ENCODE peak calls at places on chromosomes 12 and 14, in ten cellular contexts. One of them, this sample, is unnamed. For H3K4me1, the result is how much of the 10 kb centered on the place peaks cover.

GRCh38 chr14:67749341-67750110 is 47.8 kb downstream of the RDH12 start:
- DNase-seq in endothelial cell of umbilical vein: no peak
- DNase-seq in SK-N-SH: no peak
- DNase-seq in Panc1: no peak
- DNase-seq in HCT116: no peak
- DNase-seq in K562: no peak
- DNase-seq in HepG2: no peak
- DNase-seq in suprapubic skin: no peak
- DNase-seq in upper lobe of left lung: no peak
- DNase-seq in transverse colon: no peak
- DNase-seq in this sample: no peak

GRCh38 chr12:49223590-49224369 is 34.9 kb upstream of the TUBA1A start:
- DNase-seq in HepG2: no peak
- DNase-seq in HCT116: no peak
- DNase-seq in upper lobe of left lung: no peak
- DNase-seq in suprapubic skin: peak
- DNase-seq in K562: no peak
- DNase-seq in SK-N-SH: peak
- DNase-seq in Panc1: no peak
- DNase-seq in endothelial cell of umbilical vein: no peak
- DNase-seq in transverse colon: no peak
- DNase-seq in this sample: no peak

GRCh38 chr12:25581067-25581466 is 28.0 kb upstream of the LMNTD1 start:
- DNase-seq in upper lobe of left lung: no peak
- DNase-seq in Panc1: no peak
- DNase-seq in suprapubic skin: no peak
- DNase-seq in transverse colon: no peak
- DNase-seq in SK-N-SH: no peak
- DNase-seq in HepG2: no peak
- DNase-seq in HCT116: no peak
- DNase-seq in endothelial cell of umbilical vein: no peak
- DNase-seq in K562: no peak
- DNase-seq in this sample: no peak

GRCh38 chr12:114668905-114669304 is 15.1 kb downstream of the TBX3 start:
- DNase-seq in Panc1: no peak
- DNase-seq in upper lobe of left lung: no peak
- DNase-seq in HCT116: no peak
- DNase-seq in transverse colon: no peak
- DNase-seq in endothelial cell of umbilical vein: no peak
- DNase-seq in K562: no peak
- DNase-seq in HepG2: peak
- DNase-seq in suprapubic skin: no peak
- DNase-seq in SK-N-SH: peak
- DNase-seq in this sample: no peak

GRCh38 chr14:31420013-31420318 is 384 bp downstream of the HEATR5A start:
- DNase-seq in transverse colon: peak
- DNase-seq in suprapubic skin: no peak
- DNase-seq in Panc1: no peak
- DNase-seq in upper lobe of left lung: peak
- DNase-seq in SK-N-SH: peak
- DNase-seq in HepG2: peak
- DNase-seq in HCT116: no peak
- DNase-seq in endothelial cell of umbilical vein: no peak
- DNase-seq in K562: peak
- DNase-seq in this sample: peak

GRCh38 chr12:116382456-116382902 is 105.0 kb upstream of the MED13L start:
- DNase-seq in HCT116: no peak
- DNase-seq in endothelial cell of umbilical vein: peak
- DNase-seq in transverse colon: no peak
- DNase-seq in upper lobe of left lung: no peak
- DNase-seq in SK-N-SH: no peak
- DNase-seq in Panc1: no peak
- DNase-seq in HepG2: no peak
- DNase-seq in K562: no peak
- DNase-seq in suprapubic skin: no peak
- DNase-seq in this sample: no peak

GRCh38 chr12:80935076-80935475 is 2.7 kb downstream of the LIN7A start:
- DNase-seq in SK-N-SH: no peak
- DNase-seq in upper lobe of left lung: no peak
- DNase-seq in HCT116: no peak
- DNase-seq in transverse colon: no peak
- DNase-seq in Panc1: no peak
- DNase-seq in K562: no peak
- DNase-seq in HepG2: no peak
- DNase-seq in suprapubic skin: no peak
- DNase-seq in endothelial cell of umbilical vein: no peak
- DNase-seq in this sample: no peak

GRCh38 chr14:67569011-67569650 is 30.9 kb downstream of the PIGH start:
- DNase-seq in endothelial cell of umbilical vein: no peak
- DNase-seq in HepG2: no peak
- DNase-seq in SK-N-SH: no peak
- DNase-seq in K562: no peak
- DNase-seq in Panc1: no peak
- DNase-seq in upper lobe of left lung: no peak
- DNase-seq in suprapubic skin: peak
- DNase-seq in transverse colon: no peak
- DNase-seq in HCT116: no peak
- DNase-seq in this sample: no peak

GRCh38 chr14:77124345-77125274 is 17.0 kb downstream of the ZDHHC22 start:
- DNase-seq in HepG2: no peak
- DNase-seq in SK-N-SH: peak
- DNase-seq in transverse colon: peak
- DNase-seq in upper lobe of left lung: peak
- DNase-seq in endothelial cell of umbilical vein: peak
- DNase-seq in HCT116: no peak
- DNase-seq in K562: peak
- DNase-seq in Panc1: no peak
- DNase-seq in suprapubic skin: no peak
- DNase-seq in this sample: peak

GRCh38 chr12:115973066-115973465 is 304.4 kb downstream of the MED13L start:
- DNase-seq in SK-N-SH: no peak
- DNase-seq in K562: no peak
- DNase-seq in HCT116: no peak
- DNase-seq in endothelial cell of umbilical vein: peak
- DNase-seq in transverse colon: no peak
- DNase-seq in suprapubic skin: no peak
- DNase-seq in HepG2: no peak
- DNase-seq in Panc1: no peak
- DNase-seq in upper lobe of left lung: no peak
- DNase-seq in this sample: no peak

GRCh38 chr14:78983126-78983525 is 813.0 kb downstream of the NRXN3 start:
- DNase-seq in endothelial cell of umbilical vein: no peak
- DNase-seq in transverse colon: no peak
- DNase-seq in suprapubic skin: no peak
- DNase-seq in K562: no peak
- DNase-seq in HCT116: no peak
- DNase-seq in Panc1: no peak
- DNase-seq in HepG2: no peak
- DNase-seq in upper lobe of left lung: no peak
- DNase-seq in SK-N-SH: no peak
- DNase-seq in this sample: no peak

DNA sequence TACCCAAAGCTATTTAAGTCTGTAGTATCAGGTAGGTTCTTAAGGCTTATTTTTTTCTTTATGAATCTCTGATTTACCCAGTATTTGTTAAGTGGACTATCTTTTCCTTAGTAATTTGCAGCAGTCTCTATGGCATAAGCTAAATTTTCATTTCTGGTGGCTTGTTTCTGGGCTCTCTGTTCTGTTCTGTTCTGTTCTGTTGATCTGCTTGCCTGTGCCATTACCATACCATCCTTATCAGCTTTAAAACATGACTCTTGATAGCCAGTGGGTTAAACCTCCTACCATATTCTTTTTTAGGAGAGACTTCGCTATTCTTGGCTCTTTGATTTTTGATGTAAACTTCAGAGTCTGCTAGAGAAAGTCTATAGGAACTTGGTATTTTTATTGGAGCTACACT is 46.8 kb downstream of the PCNX1 start:
- DNase-seq in K562: no peak
- DNase-seq in HCT116: no peak
- DNase-seq in HepG2: no peak
- DNase-seq in Panc1: no peak
- DNase-seq in suprapubic skin: no peak
- DNase-seq in SK-N-SH: no peak
- DNase-seq in upper lobe of left lung: no peak
- DNase-seq in endothelial cell of umbilical vein: no peak
- DNase-seq in transverse colon: no peak
- DNase-seq in this sample: no peak
- H3K4me1 ChIP-seq in K562: under half
- H3K4me1 ChIP-seq in HCT116: under half
- H3K4me1 ChIP-seq in HepG2: under half
- H3K4me1 ChIP-seq in Panc1: under half
- H3K4me1 ChIP-seq in suprapubic skin: under half
- H3K4me1 ChIP-seq in SK-N-SH: under half
- H3K4me1 ChIP-seq in upper lobe of left lung: under half
- H3K4me1 ChIP-seq in endothelial cell of umbilical vein: under half
- H3K4me1 ChIP-seq in transverse colon: under half
- H3K4me1 ChIP-seq in this sample: under half

GRCh38 chr14:80992580-80992979 is 37.2 kb downstream of the TSHR start:
- DNase-seq in K562: no peak
- DNase-seq in HCT116: no peak
- DNase-seq in upper lobe of left lung: no peak
- DNase-seq in transverse colon: no peak
- DNase-seq in endothelial cell of umbilical vein: no peak
- DNase-seq in HepG2: no peak
- DNase-seq in Panc1: no peak
- DNase-seq in SK-N-SH: no peak
- DNase-seq in suprapubic skin: no peak
- DNase-seq in this sample: no peak

GRCh38 chr14:81001447-81001846 is 46.0 kb downstream of the TSHR start:
- DNase-seq in HepG2: no peak
- DNase-seq in HCT116: no peak
- DNase-seq in SK-N-SH: no peak
- DNase-seq in Panc1: no peak
- DNase-seq in K562: no peak
- DNase-seq in transverse colon: no peak
- DNase-seq in suprapubic skin: no peak
- DNase-seq in upper lobe of left lung: no peak
- DNase-seq in endothelial cell of umbilical vein: no peak
- DNase-seq in this sample: no peak

DNA sequence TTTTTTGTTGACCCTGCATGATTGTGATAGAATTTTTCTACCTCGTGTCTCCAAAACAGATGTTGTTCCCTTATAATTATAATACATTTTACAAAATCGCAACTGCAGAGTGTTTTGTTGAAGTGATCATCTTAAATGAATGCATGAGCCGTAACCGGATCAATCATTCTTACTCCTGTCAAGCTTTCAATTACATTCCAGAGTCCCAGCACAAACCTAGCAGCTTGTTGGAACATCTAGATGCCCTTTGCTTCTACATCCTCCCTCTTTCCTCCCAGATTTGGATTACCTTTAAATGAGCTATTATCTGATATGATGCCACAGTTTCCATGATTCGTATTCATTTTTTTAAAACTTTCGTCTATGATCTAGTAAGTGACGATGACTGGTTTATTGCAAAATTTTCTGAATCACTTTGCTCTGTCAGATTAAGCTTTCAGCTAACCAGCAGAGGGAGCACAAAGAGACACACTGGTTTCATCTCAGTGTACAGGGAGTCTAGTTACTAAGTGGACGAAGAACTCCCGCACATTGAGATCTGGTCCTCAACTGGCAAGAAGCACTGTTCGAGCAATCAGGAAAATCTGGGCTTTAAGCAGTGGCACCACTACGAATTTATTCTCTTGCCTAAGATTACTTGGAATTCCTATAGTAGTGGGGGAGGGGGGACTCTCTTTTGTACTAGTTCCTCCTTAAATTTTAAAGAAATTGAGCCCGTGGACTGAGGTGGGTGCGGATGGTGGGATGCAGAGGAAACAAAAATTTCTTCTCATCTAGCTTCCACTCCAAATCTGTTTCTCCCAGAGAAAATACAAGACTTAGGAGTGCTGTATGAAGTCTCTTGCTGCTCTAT is 40.9 kb downstream of the TSHR start:
- DNase-seq in upper lobe of left lung: no peak
- DNase-seq in suprapubic skin: no peak
- DNase-seq in Panc1: peak
- DNase-seq in endothelial cell of umbilical vein: peak
- DNase-seq in SK-N-SH: peak
- DNase-seq in HepG2: peak
- DNase-seq in transverse colon: peak
- DNase-seq in HCT116: peak
- DNase-seq in K562: peak
- DNase-seq in this sample: no peak
- TF ChIP-seq POLR2AphosphoS5 in upper lobe of left lung: no peak
- TF ChIP-seq POLR2AphosphoS5 in suprapubic skin: no peak
- TF ChIP-seq POLR2AphosphoS5 in Panc1: no peak
- TF ChIP-seq POLR2AphosphoS5 in endothelial cell of umbilical vein: no peak
- TF ChIP-seq POLR2AphosphoS5 in SK-N-SH: no peak
- TF ChIP-seq POLR2AphosphoS5 in HepG2: no peak
- TF ChIP-seq POLR2AphosphoS5 in transverse colon: no peak
- TF ChIP-seq POLR2AphosphoS5 in HCT116: no peak
- TF ChIP-seq POLR2AphosphoS5 in K562: no peak
- TF ChIP-seq POLR2AphosphoS5 in this sample: peak

GRCh38 chr14:106662947-106663346 is 1136.6 kb downstream of the TMEM121 start:
- DNase-seq in HepG2: no peak
- DNase-seq in K562: no peak
- DNase-seq in transverse colon: no peak
- DNase-seq in upper lobe of left lung: no peak
- DNase-seq in HCT116: no peak
- DNase-seq in SK-N-SH: no peak
- DNase-seq in suprapubic skin: no peak
- DNase-seq in Panc1: no peak
- DNase-seq in endothelial cell of umbilical vein: no peak
- DNase-seq in this sample: no peak

GRCh38 chr14:106665814-106666213 is 1139.4 kb downstream of the TMEM121 start:
- DNase-seq in upper lobe of left lung: peak
- DNase-seq in Panc1: no peak
- DNase-seq in HepG2: no peak
- DNase-seq in suprapubic skin: no peak
- DNase-seq in K562: no peak
- DNase-seq in endothelial cell of umbilical vein: no peak
- DNase-seq in transverse colon: no peak
- DNase-seq in SK-N-SH: no peak
- DNase-seq in HCT116: no peak
- DNase-seq in this sample: no peak

GRCh38 chr14:106670006-106670405 is 1143.6 kb downstream of the TMEM121 start:
- DNase-seq in Panc1: no peak
- DNase-seq in HCT116: no peak
- DNase-seq in endothelial cell of umbilical vein: no peak
- DNase-seq in transverse colon: no peak
- DNase-seq in suprapubic skin: no peak
- DNase-seq in K562: no peak
- DNase-seq in SK-N-SH: no peak
- DNase-seq in HepG2: no peak
- DNase-seq in upper lobe of left lung: no peak
- DNase-seq in this sample: no peak

GRCh38 chr14:106666341-106666740 is 1140.0 kb downstream of the TMEM121 start:
- DNase-seq in transverse colon: no peak
- DNase-seq in HepG2: no peak
- DNase-seq in SK-N-SH: no peak
- DNase-seq in suprapubic skin: no peak
- DNase-seq in HCT116: no peak
- DNase-seq in endothelial cell of umbilical vein: no peak
- DNase-seq in Panc1: no peak
- DNase-seq in upper lobe of left lung: no peak
- DNase-seq in K562: no peak
- DNase-seq in this sample: no peak
- H3K4me1 ChIP-seq in transverse colon: under half
- H3K4me1 ChIP-seq in HepG2: under half
- H3K4me1 ChIP-seq in SK-N-SH: under half
- H3K4me1 ChIP-seq in suprapubic skin: under half
- H3K4me1 ChIP-seq in HCT116: under half
- H3K4me1 ChIP-seq in endothelial cell of umbilical vein: under half
- H3K4me1 ChIP-seq in Panc1: under half
- H3K4me1 ChIP-seq in upper lobe of left lung: under half
- H3K4me1 ChIP-seq in K562: under half
- H3K4me1 ChIP-seq in this sample: under half

GRCh38 chr12:29595071-29595755 is 97.7 kb upstream of the OVCH1 start:
- DNase-seq in K562: no peak
- DNase-seq in SK-N-SH: no peak
- DNase-seq in Panc1: no peak
- DNase-seq in endothelial cell of umbilical vein: no peak
- DNase-seq in suprapubic skin: no peak
- DNase-seq in transverse colon: no peak
- DNase-seq in HCT116: no peak
- DNase-seq in upper lobe of left lung: no peak
- DNase-seq in HepG2: no peak
- DNase-seq in this sample: no peak
- TF ChIP-seq POLR2AphosphoS5 in K562: no peak
- TF ChIP-seq POLR2AphosphoS5 in SK-N-SH: no peak
- TF ChIP-seq POLR2AphosphoS5 in Panc1: no peak
- TF ChIP-seq POLR2AphosphoS5 in endothelial cell of umbilical vein: no peak
- TF ChIP-seq POLR2AphosphoS5 in suprapubic skin: no peak
- TF ChIP-seq POLR2AphosphoS5 in transverse colon: no peak
- TF ChIP-seq POLR2AphosphoS5 in HCT116: no peak
- TF ChIP-seq POLR2AphosphoS5 in upper lobe of left lung: no peak
- TF ChIP-seq POLR2AphosphoS5 in HepG2: no peak
- TF ChIP-seq POLR2AphosphoS5 in this sample: no peak